ENCODE peak calls at places on chromosomes 5 and 9, in ten cellular contexts. J is adrenal gland, L is psoas muscle, U is neuronal stem cell, Y is caudate nucleus, O is upper lobe of left lung, X is WERI-Rb-1, V is H9, S is thyroid gland, T is SJSA1. Q is an unnamed sample.

GRCh38 chr5:150539206-150539605 is 31.3 kb downstream of the NDST1 start:
- DNase-seq in O (no peak), J (peak; percentile 63), V (no peak), U (no peak), S (no peak), L (no peak), X (no peak), Y (no peak), T (no peak), Q (no peak)

GRCh38 chr5:2675548-2675947 is 75.9 kb downstream of the IRX2 start:
- DNase-seq in S (no peak), U (no peak), V (no peak), X (peak; percentile 80), O (no peak), L (no peak), Y (no peak), J (no peak), T (no peak), Q (no peak)

GRCh38 chr5:54760182-54760935 is 225.0 kb downstream of the ESM1 start:
- DNase-seq in J (no peak), Y (no peak), L (no peak), U (no peak), X (no peak), V (no peak), O (no peak), S (no peak), T (no peak), Q (no peak)

GRCh38 chr5:139438707-139439012 is 665 bp downstream of the DNAJC18 start:
- DNase-seq in J (no peak), S (no peak), T (no peak), Y (no peak), L (no peak), O (no peak), V (no peak), X (no peak), U (no peak), Q (no peak)

GRCh38 chr9:2439957-2440356 is 181.6 kb upstream of the VLDLR start:
- DNase-seq in T (no peak), L (no peak), S (no peak), X (no peak), U (no peak), J (no peak), O (no peak), V (no peak), Y (no peak), Q (no peak)

GRCh38 chr5:24923400-24923799 is 278.6 kb upstream of the CDH10 start:
- DNase-seq in X (no peak), V (no peak), O (no peak), J (no peak), L (no peak), T (no peak), U (no peak), Y (no peak), S (no peak), Q (no peak)

GRCh38 chr9:120151806-120152205 is 428.2 kb downstream of the CDK5RAP2 start:
- DNase-seq in X (peak; percentile 67), O (no peak), T (no peak), L (no peak), S (no peak), J (no peak), Y (no peak), U (peak; percentile 9), V (no peak), Q (no peak)

GRCh38 chr5:170126626-170127025 is 20.9 kb downstream of the FOXI1 start:
- DNase-seq in T (no peak), O (no peak), S (no peak), Y (no peak), V (no peak), L (no peak), J (no peak), U (no peak), X (no peak), Q (no peak)

GRCh38 chr5:144711172-144711571 is 540.5 kb downstream of the KCTD16 start:
- DNase-seq in J (no peak), X (no peak), V (no peak), Y (no peak), U (no peak), S (no peak), T (no peak), L (no peak), O (no peak), Q (no peak)

GRCh38 chr5:74490814-74491213 is 149.7 kb downstream of the ENC1 start:
- DNase-seq in U (no peak), J (no peak), X (no peak), T (no peak), S (peak; percentile 70), L (no peak), V (no peak), O (no peak), Y (no peak), Q (no peak)

GRCh38 chr9:100577776-100578448 is at the start of gene CAVIN4:
- DNase-seq in U (no peak), O (no peak), V (no peak), T (no peak), Y (no peak), L (peak; percentile 40), S (no peak), J (no peak), X (no peak), Q (no peak)

GRCh38 chr9:73200694-73201432 is 49.2 kb downstream of the ANXA1 start:
- DNase-seq in T (peak; percentile 27), O (no peak), Y (no peak), X (peak; percentile 74), J (no peak), S (no peak), V (no peak), L (no peak), U (peak; percentile 9), Q (no peak)

DNA sequence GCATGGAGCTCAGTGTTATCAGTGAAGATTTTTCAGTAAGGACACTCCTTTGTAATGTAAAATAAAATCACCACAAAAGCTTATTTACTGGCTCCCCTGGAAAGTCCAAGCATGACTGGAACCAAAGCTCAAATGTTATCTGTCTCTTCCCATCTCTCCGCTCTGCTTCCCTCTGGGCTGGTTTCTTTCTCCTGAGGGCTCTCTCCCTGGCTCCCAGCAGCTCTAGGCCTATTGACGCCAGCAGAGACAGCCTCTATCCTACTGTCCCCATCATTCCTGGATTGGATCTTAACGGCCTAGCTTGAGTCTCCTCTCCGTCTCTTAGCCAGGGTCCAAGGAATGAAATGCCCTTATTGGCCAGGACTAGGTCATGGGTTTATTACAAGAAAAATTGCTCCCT is 86.1 kb downstream of the TMEM167A start:
- DNase-seq in L (no peak), U (no peak), T (no peak), X (no peak), V (no peak), J (no peak), O (no peak), Y (no peak), S (no peak), Q (no peak)
- H3K27ac ChIP-seq in L (no peak overlapping the region), U (no peak overlapping the region), T (peak overlapping the region; percentile 92), X (no peak overlapping the region), V (no peak overlapping the region), J (no peak overlapping the region), O (no peak overlapping the region), Y (no peak overlapping the region), S (no peak overlapping the region), Q (no peak overlapping the region)

DNA sequence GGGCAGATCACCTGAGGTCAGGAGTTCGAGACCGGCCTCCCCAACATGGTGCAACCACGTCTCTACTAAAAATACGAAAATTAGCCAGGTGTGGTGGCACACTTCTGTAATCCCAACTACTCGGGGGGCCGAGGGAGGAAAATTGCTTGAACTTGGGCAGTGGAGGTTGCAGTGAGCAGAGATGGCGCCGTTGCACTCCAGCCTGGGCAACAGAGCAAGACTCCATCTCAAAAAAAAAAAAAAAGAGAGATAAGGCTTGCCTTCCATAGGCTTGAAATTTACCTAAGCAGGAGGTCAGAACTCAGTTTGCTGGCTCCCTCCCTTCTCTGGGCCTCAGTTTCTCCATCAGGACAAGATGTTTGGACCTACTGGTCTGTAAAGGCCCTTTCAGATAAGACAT is 1.3 kb downstream of the SPOUT1 start:
- DNase-seq in L (no peak), V (no peak), X (no peak), Y (no peak), U (no peak), O (no peak), T (no peak), S (no peak), J (no peak), Q (no peak)
- H3K27ac ChIP-seq in L (no peak overlapping the region), V (no peak overlapping the region), X (no peak overlapping the region), Y (no peak overlapping the region), U (no peak overlapping the region), O (no peak overlapping the region), T (no peak overlapping the region), S (no peak overlapping the region), J (no peak overlapping the region), Q (no peak overlapping the region)

GRCh38 chr5:1135696-1136525 is 24.0 kb upstream of the SLC12A7 start:
- DNase-seq in J (no peak), O (no peak), Y (no peak), U (no peak), X (no peak), S (no peak), T (no peak), V (no peak), L (no peak), Q (no peak)
- H3K27ac ChIP-seq in J (no peak overlapping the region), O (no peak overlapping the region), Y (no peak overlapping the region), U (no peak overlapping the region), X (no peak overlapping the region), S (no peak overlapping the region), T (no peak overlapping the region), V (no peak overlapping the region), L (no peak overlapping the region), Q (no peak overlapping the region)

DNA sequence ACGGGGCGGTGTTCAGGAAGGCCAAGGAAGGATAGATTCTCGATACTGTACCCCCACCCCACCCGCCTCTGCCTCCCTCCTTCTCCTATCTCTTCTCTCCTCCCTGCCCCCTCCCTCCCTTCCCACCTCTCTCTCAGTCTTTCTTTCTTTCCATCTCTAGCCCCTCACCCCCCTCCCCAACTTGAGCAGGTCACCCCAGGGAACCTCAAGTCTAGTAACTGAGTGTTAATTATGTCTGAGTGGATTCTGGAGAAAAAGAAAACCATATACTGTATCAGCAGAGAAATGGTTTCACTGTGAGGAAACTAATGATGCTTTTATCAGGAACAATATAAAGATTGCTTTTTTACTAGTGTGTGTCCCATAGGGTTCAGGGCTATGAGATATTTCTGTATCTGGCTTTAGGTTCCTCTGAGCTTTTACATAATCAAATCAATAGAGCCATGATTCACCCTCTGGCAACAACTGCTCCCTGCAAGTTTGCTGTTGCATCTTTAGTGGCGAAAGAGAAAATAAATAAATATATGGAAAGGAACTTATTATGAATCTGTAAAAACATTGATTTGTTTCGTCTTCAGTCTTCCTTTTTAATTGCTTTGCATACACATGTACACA is 639.7 kb downstream of the CCDC171 start:
- DNase-seq in X (no peak), Y (no peak), L (no peak), V (no peak), O (no peak), T (peak; percentile 23), U (no peak), J (no peak), S (no peak), Q (no peak)
- H3K27ac ChIP-seq in X (no peak overlapping the region), Y (no peak overlapping the region), L (no peak overlapping the region), V (no peak overlapping the region), O (no peak overlapping the region), T (peak overlapping the region; percentile 28), U (no peak overlapping the region), J (no peak overlapping the region), S (no peak overlapping the region), Q (no peak overlapping the region)

GRCh38 chr5:65831276-65831675 is 95.1 kb upstream of the ERBIN start:
- DNase-seq in X (no peak), T (no peak), O (no peak), S (no peak), L (no peak), V (no peak), U (no peak), Y (no peak), J (no peak), Q (no peak)
- H3K27ac ChIP-seq in X (no peak overlapping the region), T (no peak overlapping the region), O (no peak overlapping the region), S (no peak overlapping the region), L (no peak overlapping the region), V (no peak overlapping the region), U (peak overlapping the region; percentile 79), Y (peak overlapping the region; percentile 92), J (no peak overlapping the region), Q (peak overlapping the region; percentile 68)

Q was measured in testis.